ENCODE peak calls at places on chromosomes 1 and 21, in nine cellular contexts. E is psoas muscle, R is Caco-2, D is choroid plexus epithelial cell, L is IMR-90, J is foreskin fibroblast, F is breast epithelium, K is fibroblast of pulmonary artery, B is A549. V is an unnamed sample.

GRCh38 chr1:238674331-238674730 is 712.0 kb upstream of the CHRM3 start:
- DNase-seq in L (no peak), J (no peak), K (no peak), R (no peak), F (no peak), E (no peak), B (no peak), D (no peak), V (no peak)

GRCh38 chr1:175757381-175758015 is 14.1 kb upstream of the TNR start:
- DNase-seq in J (no peak), F (no peak), L (no peak), D (peak), K (no peak), B (peak), R (no peak), E (no peak), V (peak)

GRCh38 chr1:13593511-13594131 is 10.0 kb downstream of the PDPN start:
- DNase-seq in B (no peak), D (peak), K (peak), E (peak), R (no peak), J (peak), L (peak), F (no peak), V (peak)

GRCh38 chr1:207431508-207431907 is 22.6 kb upstream of the CR2 start:
- DNase-seq in J (no peak), L (no peak), D (no peak), E (no peak), B (no peak), K (no peak), R (no peak), F (no peak), V (no peak)

GRCh38 chr1:93111561-93111960 is 32.5 kb downstream of the MTF2 start:
- DNase-seq in F (no peak), R (no peak), J (no peak), K (peak), L (peak), B (no peak), E (no peak), D (no peak), V (peak)

GRCh38 chr21:39430457-39430856 is 15.1 kb downstream of the LCA5L start:
- DNase-seq in F (no peak), J (no peak), B (no peak), K (no peak), D (no peak), E (no peak), R (peak), L (no peak), V (no peak)

GRCh38 chr21:21262048-21262447 is 263.8 kb downstream of the NCAM2 start:
- DNase-seq in K (no peak), J (no peak), E (no peak), L (no peak), R (no peak), F (no peak), B (no peak), D (no peak), V (no peak)

GRCh38 chr1:178034676-178035075 is 59.2 kb upstream of the RASAL2 start:
- DNase-seq in L (no peak), F (no peak), K (no peak), R (no peak), D (no peak), E (no peak), J (no peak), B (no peak), V (no peak)

GRCh38 chr1:35269190-35269988 is 880 bp downstream of the ZMYM4 start:
- DNase-seq in D (peak), E (no peak), K (peak), L (no peak), R (no peak), J (no peak), B (no peak), F (no peak), V (peak)

GRCh38 chr1:161198206-161198876 is 513 bp downstream of the ADAMTS4 start:
- DNase-seq in R (no peak), D (peak), F (peak), K (peak), B (no peak), E (peak), J (peak), L (no peak), V (peak)

GRCh38 chr1:95039360-95040031 is 33.3 kb downstream of the ALG14 start:
- DNase-seq in B (no peak), D (no peak), J (no peak), E (no peak), F (no peak), K (no peak), L (peak), R (peak), V (peak)

GRCh38 chr1:21577324-21577723 is 68.1 kb downstream of the ALPL start:
- DNase-seq in J (no peak), L (no peak), B (no peak), E (no peak), D (no peak), F (no peak), K (no peak), R (no peak), V (no peak)

GRCh38 chr1:168430348-168430747 is 113.4 kb downstream of the XCL2 start:
- DNase-seq in R (no peak), F (no peak), L (no peak), D (no peak), E (no peak), J (no peak), K (no peak), B (no peak), V (no peak)

GRCh38 chr1:114023377-114023776 is 44.1 kb downstream of the OLFML3 start:
- DNase-seq in J (no peak), R (no peak), B (no peak), D (no peak), L (no peak), F (no peak), E (no peak), K (no peak), V (no peak)

GRCh38 chr1:1281533-1282321 is 1.5 kb downstream of the SCNN1D start:
- DNase-seq in B (peak), J (peak), D (no peak), R (no peak), L (peak), F (peak), E (peak), K (peak), V (no peak)

GRCh38 chr1:117527566-117528102 is 78.2 kb upstream of the TENT5C start:
- DNase-seq in J (peak), D (peak), E (no peak), B (no peak), R (no peak), F (no peak), L (peak), K (peak), V (peak)

GRCh38 chr1:224800486-224801119 is 128.9 kb upstream of the DNAH14 start:
- DNase-seq in E (no peak), K (no peak), J (no peak), B (no peak), R (no peak), L (no peak), D (no peak), F (no peak), V (no peak)

GRCh38 chr1:198162091-198162767 is 5.4 kb downstream of the NEK7 start:
- DNase-seq in E (no peak), F (no peak), D (no peak), L (no peak), R (peak), B (no peak), K (no peak), J (no peak), V (no peak)

GRCh38 chr1:162232034-162232433 is 144.6 kb downstream of the SPATA46 start:
- DNase-seq in F (no peak), R (no peak), K (no peak), D (no peak), J (no peak), L (no peak), B (no peak), E (no peak), V (no peak)

GRCh38 chr1:239179001-239179400 is 207.4 kb upstream of the CHRM3 start:
- DNase-seq in J (no peak), L (no peak), E (no peak), F (no peak), K (no peak), R (no peak), D (no peak), B (no peak), V (no peak)

GRCh38 chr1:179303173-179303572 is 9.6 kb downstream of the SOAT1 start:
- DNase-seq in K (no peak), L (no peak), J (no peak), R (no peak), D (no peak), B (no peak), F (no peak), E (no peak), V (peak)

GRCh38 chr1:76819976-76820375 is 47.3 kb upstream of the ST6GALNAC5 start:
- DNase-seq in F (no peak), B (no peak), E (no peak), D (no peak), R (no peak), K (no peak), L (no peak), J (no peak), V (no peak)

GRCh38 chr21:38894899-38895298 is 89.2 kb downstream of the ETS2 start:
- DNase-seq in L (no peak), E (no peak), F (no peak), B (no peak), D (no peak), R (no peak), J (no peak), K (no peak), V (no peak)

GRCh38 chr1:218837051-218837450 is 336.6 kb upstream of the LYPLAL1 start:
- DNase-seq in J (peak), R (no peak), F (no peak), D (no peak), L (no peak), E (no peak), K (peak), B (no peak), V (peak)

GRCh38 chr1:204241050-204241449 is 27.3 kb upstream of the GOLT1A start:
- DNase-seq in R (no peak), F (no peak), J (no peak), B (no peak), L (peak), K (no peak), E (no peak), D (no peak), V (no peak)

GRCh38 chr1:197761654-197762053 is 13.6 kb downstream of the DENND1B start:
- DNase-seq in L (no peak), J (no peak), F (no peak), B (no peak), D (no peak), K (no peak), R (no peak), E (no peak), V (no peak)

GRCh38 chr1:221327954-221328353 is 413.9 kb downstream of the DUSP10 start:
- DNase-seq in J (no peak), L (no peak), B (no peak), R (no peak), K (no peak), D (no peak), E (no peak), F (no peak), V (peak)

GRCh38 chr1:234433563-234434285 is 45.3 kb downstream of the TARBP1 start:
- DNase-seq in F (no peak), K (peak), J (peak), B (no peak), D (peak), L (peak), R (no peak), E (no peak), V (peak)

GRCh38 chr1:36086529-36087232 is 2.0 kb upstream of the ADPRS start:
- DNase-seq in D (no peak), L (no peak), F (no peak), J (no peak), K (no peak), R (no peak), B (no peak), E (no peak), V (no peak)

GRCh38 chr1:17265162-17265561 is 16.3 kb downstream of the PADI3 start:
- DNase-seq in R (peak), D (no peak), J (no peak), L (peak), F (no peak), B (no peak), E (no peak), K (no peak), V (peak)

GRCh38 chr1:67947114-67947513 is 103.3 kb downstream of the DIRAS3 start:
- DNase-seq in L (no peak), D (no peak), E (no peak), K (no peak), F (no peak), J (no peak), B (no peak), R (no peak), V (no peak)

GRCh38 chr1:113452921-113453770 is 62.8 kb downstream of the MAGI3 start:
- DNase-seq in R (peak), K (peak), L (peak), B (no peak), F (no peak), E (no peak), J (peak), D (peak), V (peak)

GRCh38 chr21:46608672-46609111 is 3.8 kb upstream of the S100B start:
- DNase-seq in J (no peak), R (no peak), E (no peak), F (no peak), B (no peak), L (no peak), D (no peak), K (no peak), V (no peak)

GRCh38 chr1:229121845-229122436 is 149.0 kb upstream of the RAB4A start:
- DNase-seq in L (no peak), F (no peak), D (no peak), E (no peak), B (no peak), J (no peak), K (no peak), R (no peak), V (no peak)

GRCh38 chr1:118223426-118223825 is 38.4 kb upstream of the SPAG17 start:
- DNase-seq in F (no peak), B (no peak), J (no peak), K (peak), R (no peak), L (no peak), E (no peak), D (peak), V (no peak)

GRCh38 chr1:232239557-232240468 is 390.1 kb downstream of the SIPA1L2 start:
- DNase-seq in K (no peak), E (no peak), J (no peak), D (no peak), L (no peak), R (no peak), F (no peak), B (no peak), V (no peak)

GRCh38 chr1:5994713-5995621 is 2.7 kb upstream of the NPHP4 start:
- DNase-seq in B (no peak), K (no peak), R (peak), E (peak), D (no peak), J (no peak), L (no peak), F (no peak), V (no peak)
- H3K4me3 ChIP-seq in B (no peak), K (no peak), R (no peak), E (no peak), D (no peak), J (no peak), L (no peak), F (no peak), V (no peak)

GRCh38 chr1:58017641-58018040 is 528.9 kb downstream of the OMA1 start:
- DNase-seq in E (no peak), D (no peak), L (no peak), F (no peak), R (no peak), J (no peak), K (no peak), B (no peak), V (no peak)

GRCh38 chr1:58011978-58012377 is 534.5 kb downstream of the OMA1 start:
- DNase-seq in D (no peak), J (no peak), R (no peak), K (no peak), F (no peak), B (no peak), L (peak), E (no peak), V (no peak)

GRCh38 chr1:58013237-58013636 is 533.3 kb downstream of the OMA1 start:
- DNase-seq in L (no peak), D (no peak), F (no peak), E (no peak), R (no peak), K (no peak), B (no peak), J (no peak), V (no peak)
- TF ChIP-seq CTCF in L (no peak), D (no peak), F (no peak), E (no peak), R (peak), K (no peak), B (no peak), J (no peak), V (peak)

DNA sequence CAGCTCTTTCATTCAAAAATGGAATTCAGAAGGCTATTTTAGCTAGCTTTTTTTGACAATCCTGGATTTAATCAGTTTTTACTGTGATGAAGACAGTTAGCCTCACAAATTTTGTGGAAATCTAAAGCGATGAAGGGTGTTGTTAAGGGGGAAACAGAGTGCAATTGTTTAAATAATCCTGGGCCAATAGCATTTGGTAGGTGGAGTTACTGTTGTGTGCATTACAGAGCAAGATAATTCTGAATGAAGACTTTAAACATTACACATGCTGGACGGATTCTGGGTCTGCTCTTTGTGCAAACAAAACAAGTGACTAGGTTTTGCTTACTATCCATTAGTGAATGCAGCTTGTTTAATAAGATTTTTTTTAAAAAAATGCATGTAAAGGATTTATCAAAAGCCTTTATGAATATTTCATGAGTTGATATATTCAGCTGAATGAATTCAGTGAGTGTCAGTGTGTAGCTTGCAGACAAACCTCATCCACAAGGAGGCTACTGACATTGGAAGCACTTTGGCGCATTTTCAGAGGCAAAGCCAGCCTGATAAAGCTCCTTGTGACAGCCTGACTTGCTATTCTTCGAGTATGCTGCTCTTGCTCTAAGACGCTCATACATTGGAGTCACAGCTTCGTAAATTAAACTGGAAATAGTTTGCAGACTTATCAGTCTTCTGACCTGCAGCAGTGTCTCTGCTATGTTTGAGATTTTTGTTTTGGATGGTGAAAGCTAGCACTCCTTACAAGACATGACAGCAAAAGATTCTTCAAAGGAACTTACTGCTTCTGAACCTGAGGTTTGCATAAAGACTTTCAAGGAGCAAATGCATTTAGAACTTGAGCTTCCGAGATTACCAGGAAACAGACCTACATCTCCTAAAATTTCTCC is 199.7 kb downstream of the PDE4B start:
- DNase-seq in D (no peak), B (peak), E (no peak), F (no peak), J (no peak), R (no peak), L (no peak), K (peak), V (no peak)
- H3K4me3 ChIP-seq in D (no peak), B (peak), E (no peak), F (peak), J (no peak), R (no peak), L (no peak), K (peak), V (no peak)

GRCh38 chr1:19338323-19338762 is 26.2 kb downstream of the SLC66A1 start:
- DNase-seq in L (no peak), F (peak), E (no peak), J (no peak), B (no peak), D (peak), K (no peak), R (peak), V (peak)
- TF ChIP-seq CTCF in L (no peak), F (peak), E (no peak), J (no peak), B (no peak), D (peak), K (no peak), R (no peak), V (peak)

DNA sequence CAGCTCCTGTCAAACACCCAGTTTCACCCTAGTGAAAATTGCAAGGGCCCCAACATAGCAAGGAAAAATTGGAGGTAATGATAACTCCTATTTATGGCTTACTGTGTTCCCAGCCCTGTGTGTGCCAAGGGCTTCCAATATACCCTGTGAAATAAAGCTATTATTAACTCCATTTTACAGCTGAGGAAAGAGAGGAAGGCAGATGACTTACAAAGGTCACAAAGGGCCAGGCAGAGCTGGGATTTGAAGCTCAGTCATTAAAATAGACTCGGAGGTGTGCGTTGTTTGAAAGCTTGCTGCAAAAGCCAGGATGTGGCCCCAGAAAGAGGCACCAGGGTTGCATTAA is 20.2 kb upstream of the SDC3 start:
- DNase-seq in F (no peak), R (no peak), J (no peak), E (no peak), D (no peak), K (no peak), B (no peak), L (no peak), V (no peak)
- H3K4me3 ChIP-seq in F (no peak), R (no peak), J (no peak), E (no peak), D (no peak), K (no peak), B (no peak), L (no peak), V (no peak)

DNA sequence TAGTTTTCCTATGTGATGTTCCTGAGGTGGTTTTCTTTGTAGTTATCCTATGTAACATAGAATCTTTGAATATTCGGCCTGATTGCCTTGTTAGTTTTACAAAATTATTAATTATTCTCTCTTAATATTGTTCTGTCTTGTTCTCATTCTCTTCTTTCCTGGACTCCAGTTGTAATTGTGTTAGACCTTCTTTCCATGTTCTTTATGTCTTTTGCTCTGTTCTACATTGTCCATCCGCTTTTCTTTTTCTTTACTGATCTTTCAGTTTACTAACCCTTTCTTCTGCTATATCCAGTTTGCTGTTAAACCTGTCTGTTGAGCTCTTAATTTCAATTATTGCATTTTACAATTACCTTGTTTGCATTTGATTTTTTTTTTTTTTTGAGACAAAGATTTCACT is 89.3 kb downstream of the PEX14 start:
- DNase-seq in K (no peak), E (no peak), R (no peak), B (no peak), F (no peak), D (peak), L (no peak), J (no peak), V (no peak)
- TF ChIP-seq CTCF in K (no peak), E (no peak), R (no peak), B (no peak), F (no peak), D (no peak), L (no peak), J (no peak), V (no peak)

GRCh38 chr1:26469558-26469957 is 2.7 kb upstream of the HMGN2 start:
- DNase-seq in E (no peak), B (no peak), F (no peak), L (no peak), R (no peak), J (no peak), D (no peak), K (no peak), V (no peak)

GRCh38 chr1:26472330-26472900 is at the start of gene HMGN2:
- DNase-seq in K (peak), R (peak), J (peak), F (peak), D (peak), L (peak), B (peak), E (peak), V (peak)

GRCh38 chr1:26471498-26472329 is 526 bp upstream of the HMGN2 start:
- DNase-seq in R (peak), B (peak), D (peak), K (peak), L (peak), E (peak), J (peak), F (peak), V (peak)

GRCh38 chr1:26472901-26473845 is 933 bp downstream of the HMGN2 start:
- DNase-seq in R (peak), J (peak), L (peak), B (peak), E (peak), F (peak), D (peak), K (peak), V (peak)

DNA sequence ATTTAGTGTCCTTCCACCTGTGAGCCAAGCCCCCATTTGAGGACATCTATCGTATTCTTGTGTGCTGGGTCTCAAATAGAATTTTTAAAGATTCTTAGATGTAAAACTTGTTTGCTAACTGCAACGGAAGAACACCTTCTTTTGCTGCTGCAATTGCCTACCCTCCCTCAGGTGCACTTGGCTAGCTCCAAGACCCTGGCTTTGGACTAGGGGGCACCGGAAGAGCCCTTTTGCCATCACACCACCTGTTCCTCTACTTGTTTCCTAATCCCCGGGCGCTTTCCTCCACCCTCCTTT is 1.1 kb upstream of the HMGN2 start:
- DNase-seq in L (no peak), J (no peak), E (no peak), K (no peak), D (no peak), F (no peak), B (no peak), R (no peak), V (no peak)
- H3K4me3 ChIP-seq in L (no peak), J (peak), E (peak), K (peak), D (peak), F (peak), B (peak), R (peak), V (peak)

V was measured in fibroblast of villous mesenchyme.